ENCODE peak calls at places on chromosomes 12 and 14, in five cellular contexts. X, A, Q, B and O are unnamed samples.
A peak's percentile ranks its signal among the peaks of the same experiment; 100 is the strongest.

GRCh38 chr12:104280703-104281458 is 22.7 kb upstream of the EID3 start:
- DNase-seq in X (no peak), A (no peak), Q (no peak), B (peak; percentile 88), O (no peak)

GRCh38 chr12:47388712-47389111 is 309.0 kb upstream of the AMIGO2 start:
- DNase-seq in X (no peak), A (no peak), Q (no peak), B (no peak), O (no peak)

GRCh38 chr14:69087061-69087461 is 65.9 kb downstream of the DCAF5 start:
- DNase-seq in X (no peak), A (no peak), Q (no peak), B (peak; percentile 57), O (no peak)

GRCh38 chr12:112117685-112118084 is 7.7 kb upstream of the TRAFD1 start:
- DNase-seq in X (no peak), A (no peak), Q (no peak), B (no peak), O (no peak)

GRCh38 chr14:79514700-79515099 is 696.6 kb downstream of the DIO2 start:
- DNase-seq in X (no peak), A (no peak), Q (no peak), B (no peak), O (no peak)

GRCh38 chr12:57236224-57236924 is 6.9 kb downstream of the SHMT2 start:
- DNase-seq in X (no peak), A (no peak), Q (no peak), B (no peak), O (no peak)

GRCh38 chr14:104924421-104925213 is at the start of gene PLD4:
- DNase-seq in X (no peak), A (no peak), Q (no peak), B (no peak), O (no peak)

GRCh38 chr12:27667540-27667939 is 28.7 kb upstream of the REP15 start:
- DNase-seq in X (no peak), A (no peak), Q (no peak), B (peak; percentile 92), O (no peak)

GRCh38 chr14:92902726-92903125 is 20.2 kb upstream of the CHGA start:
- DNase-seq in X (no peak), A (no peak), Q (no peak), B (no peak), O (no peak)

GRCh38 chr14:61512026-61512425 is 183.3 kb upstream of the HIF1A start:
- DNase-seq in X (no peak), A (no peak), Q (no peak), B (no peak), O (no peak)

GRCh38 chr12:102948941-102949352 is 8.5 kb upstream of the ASCL1 start:
- DNase-seq in X (no peak), A (peak; percentile 37), Q (peak; percentile 70), B (peak; percentile 10), O (no peak)

GRCh38 chr14:96178674-96179321 is 25.8 kb upstream of the BDKRB2 start:
- DNase-seq in X (no peak), A (no peak), Q (no peak), B (no peak), O (no peak)

GRCh38 chr12:132326646-132327045 is 2.7 kb downstream of the GALNT9 start:
- DNase-seq in X (no peak), A (no peak), Q (no peak), B (no peak), O (no peak)

GRCh38 chr12:15627995-15628945 is 160.9 kb downstream of the EPS8 start:
- DNase-seq in X (no peak), A (no peak), Q (no peak), B (peak; percentile 82), O (no peak)

GRCh38 chr12:110543965-110544364 is 39.2 kb downstream of the PPTC7 start:
- DNase-seq in X (no peak), A (no peak), Q (no peak), B (no peak), O (no peak)

GRCh38 chr14:77409131-77409533 is 14.2 kb downstream of the NOXRED1 start:
- DNase-seq in X (no peak), A (no peak), Q (no peak), B (no peak), O (no peak)

GRCh38 chr12:55969356-55969755 is 2.7 kb downstream of the CDK2 start:
- DNase-seq in X (no peak), A (no peak), Q (no peak), B (no peak), O (no peak)

GRCh38 chr12:96502477-96502876 is 13.1 kb downstream of the CFAP54 start:
- DNase-seq in X (no peak), A (no peak), Q (no peak), B (no peak), O (no peak)

GRCh38 chr12:97764700-97765099 is 302.1 kb downstream of the RMST start:
- DNase-seq in X (no peak), A (no peak), Q (no peak), B (no peak), O (no peak)

GRCh38 chr14:99560946-99561683 is 42.9 kb downstream of the CCDC85C start:
- DNase-seq in X (no peak), A (no peak), Q (no peak), B (no peak), O (no peak)

GRCh38 chr14:100449225-100449987 is 126.3 kb downstream of the SLC25A47 start:
- DNase-seq in X (no peak), A (no peak), Q (no peak), B (no peak), O (no peak)

GRCh38 chr12:103677341-103677740 is 90.3 kb downstream of the STAB2 start:
- DNase-seq in X (no peak), A (no peak), Q (no peak), B (no peak), O (no peak)

GRCh38 chr12:116455540-116456306 is 103.5 kb upstream of the MAP1LC3B2 start:
- DNase-seq in X (no peak), A (peak; percentile 11), Q (no peak), B (peak; percentile 97), O (no peak)

GRCh38 chr12:75863475-75863874 is 168.1 kb downstream of the PHLDA1 start:
- DNase-seq in X (no peak), A (no peak), Q (no peak), B (no peak), O (no peak)

GRCh38 chr14:22598896-22599244 is 770 bp downstream of the ABHD4 start:
- DNase-seq in X (peak; percentile 38), A (peak; percentile 67), Q (no peak), B (peak; percentile 60), O (no peak)

GRCh38 chr14:85481471-85481870 is 48.5 kb upstream of the FLRT2 start:
- DNase-seq in X (no peak), A (no peak), Q (no peak), B (no peak), O (no peak)

GRCh38 chr14:59018978-59019377 is 169.5 kb upstream of the DAAM1 start:
- DNase-seq in X (no peak), A (no peak), Q (no peak), B (no peak), O (no peak)

GRCh38 chr14:57576498-57576897 is 82.8 kb upstream of the CCDC198 start:
- DNase-seq in X (no peak), A (no peak), Q (no peak), B (no peak), O (no peak)

GRCh38 chr12:23888396-23889068 is 60.9 kb downstream of the SOX5 start:
- DNase-seq in X (no peak), A (no peak), Q (no peak), B (no peak), O (no peak)

GRCh38 chr12:94571556-94571955 is 78.8 kb downstream of the TMCC3 start:
- DNase-seq in X (no peak), A (no peak), Q (no peak), B (peak; percentile 17), O (no peak)